ENCODE peak calls at places on chromosomes 1 and 21, in four cellular contexts. One of them, this sample, is unnamed.

GRCh38 chr1:171139890-171140289 is 45.2 kb upstream of the FMO2 start:
- DNase-seq in mucosa of gallbladder: no peak
- DNase-seq in GM03348: no peak
- DNase-seq in B cell: no peak
- DNase-seq in this sample: no peak

GRCh38 chr21:26844258-26845065 is 747 bp downstream of the ADAMTS1 start:
- DNase-seq in GM03348: peak
- DNase-seq in mucosa of gallbladder: peak
- DNase-seq in B cell: no peak
- DNase-seq in this sample: no peak

GRCh38 chr1:22613226-22613918 is 23.1 kb upstream of the C1QA start:
- DNase-seq in GM03348: no peak
- DNase-seq in B cell: no peak
- DNase-seq in mucosa of gallbladder: no peak
- DNase-seq in this sample: no peak

GRCh38 chr1:199096601-199097000 is 457.8 kb downstream of the PTPRC start:
- DNase-seq in mucosa of gallbladder: no peak
- DNase-seq in B cell: no peak
- DNase-seq in GM03348: no peak
- DNase-seq in this sample: no peak

GRCh38 chr1:24556414-24556795 is 518 bp downstream of the NCMAP start:
- DNase-seq in B cell: no peak
- DNase-seq in mucosa of gallbladder: no peak
- DNase-seq in GM03348: no peak
- DNase-seq in this sample: no peak

GRCh38 chr1:227779651-227780050 is 35.8 kb upstream of the PRSS38 start:
- DNase-seq in mucosa of gallbladder: no peak
- DNase-seq in GM03348: no peak
- DNase-seq in B cell: no peak
- DNase-seq in this sample: no peak

GRCh38 chr1:45622891-45623394 is 911 bp downstream of the CCDC17 start:
- DNase-seq in mucosa of gallbladder: no peak
- DNase-seq in GM03348: no peak
- DNase-seq in B cell: no peak
- DNase-seq in this sample: no peak

GRCh38 chr1:156124557-156125483 is 10.3 kb downstream of the LMNA start:
- DNase-seq in B cell: no peak
- DNase-seq in GM03348: peak
- DNase-seq in mucosa of gallbladder: peak
- DNase-seq in this sample: no peak

GRCh38 chr1:110689868-110690267 is 15.1 kb upstream of the KCNA3 start:
- DNase-seq in mucosa of gallbladder: no peak
- DNase-seq in B cell: no peak
- DNase-seq in GM03348: no peak
- DNase-seq in this sample: no peak

GRCh38 chr1:108149796-108150467 is 50.2 kb downstream of the SLC25A24 start:
- DNase-seq in GM03348: peak
- DNase-seq in mucosa of gallbladder: no peak
- DNase-seq in B cell: no peak
- DNase-seq in this sample: no peak

GRCh38 chr1:61853545-61853944 is 111.3 kb downstream of the PATJ start:
- DNase-seq in GM03348: peak
- DNase-seq in mucosa of gallbladder: no peak
- DNase-seq in B cell: no peak
- DNase-seq in this sample: peak

GRCh38 chr1:1846386-1846918 is 44.4 kb downstream of the GNB1 start:
- DNase-seq in mucosa of gallbladder: no peak
- DNase-seq in GM03348: no peak
- DNase-seq in B cell: no peak
- DNase-seq in this sample: no peak

GRCh38 chr1:50976890-50977574 is 7.0 kb downstream of the CDKN2C start:
- DNase-seq in B cell: peak
- DNase-seq in GM03348: peak
- DNase-seq in mucosa of gallbladder: no peak
- DNase-seq in this sample: no peak

GRCh38 chr21:32193066-32193465 is 85.8 kb downstream of the MIS18A start:
- DNase-seq in GM03348: no peak
- DNase-seq in B cell: no peak
- DNase-seq in mucosa of gallbladder: no peak
- DNase-seq in this sample: no peak

GRCh38 chr1:20609541-20609940 is 20.6 kb downstream of the CDA start:
- DNase-seq in mucosa of gallbladder: no peak
- DNase-seq in B cell: no peak
- DNase-seq in GM03348: no peak
- DNase-seq in this sample: no peak

GRCh38 chr1:31562707-31563360 is 13.5 kb upstream of the TINAGL1 start:
- DNase-seq in mucosa of gallbladder: no peak
- DNase-seq in GM03348: peak
- DNase-seq in B cell: no peak
- DNase-seq in this sample: no peak

GRCh38 chr1:93779540-93780121 is 98.0 kb upstream of the BCAR3 start:
- DNase-seq in mucosa of gallbladder: no peak
- DNase-seq in GM03348: no peak
- DNase-seq in B cell: no peak
- DNase-seq in this sample: peak

GRCh38 chr1:6273380-6273891 is 12.5 kb upstream of the GPR153 start:
- DNase-seq in mucosa of gallbladder: peak
- DNase-seq in GM03348: peak
- DNase-seq in B cell: no peak
- DNase-seq in this sample: peak

GRCh38 chr1:91729621-91730348 is 156.2 kb downstream of the TGFBR3 start:
- DNase-seq in B cell: no peak
- DNase-seq in GM03348: no peak
- DNase-seq in mucosa of gallbladder: no peak
- DNase-seq in this sample: no peak

GRCh38 chr1:236099622-236100021 is 34.7 kb upstream of the NID1 start:
- DNase-seq in B cell: no peak
- DNase-seq in GM03348: peak
- DNase-seq in mucosa of gallbladder: no peak
- DNase-seq in this sample: no peak

GRCh38 chr1:45983964-45984363 is 148.5 kb downstream of the PIK3R3 start:
- DNase-seq in GM03348: no peak
- DNase-seq in B cell: no peak
- DNase-seq in mucosa of gallbladder: no peak
- DNase-seq in this sample: no peak

GRCh38 chr1:40739455-40740008 is 44.1 kb upstream of the KCNQ4 start:
- DNase-seq in GM03348: peak
- DNase-seq in B cell: no peak
- DNase-seq in mucosa of gallbladder: no peak
- DNase-seq in this sample: no peak

GRCh38 chr1:32741417-32742131 is 39.0 kb upstream of the SYNC start:
- DNase-seq in mucosa of gallbladder: no peak
- DNase-seq in B cell: peak
- DNase-seq in GM03348: peak
- DNase-seq in this sample: no peak

GRCh38 chr1:22755641-22756040 is 45.0 kb downstream of the EPHB2 start:
- DNase-seq in mucosa of gallbladder: no peak
- DNase-seq in GM03348: no peak
- DNase-seq in B cell: no peak
- DNase-seq in this sample: no peak

GRCh38 chr1:109768700-109769325 is 5.1 kb upstream of the EPS8L3 start:
- DNase-seq in B cell: no peak
- DNase-seq in mucosa of gallbladder: no peak
- DNase-seq in GM03348: no peak
- DNase-seq in this sample: no peak

GRCh38 chr1:161092621-161093028 is 3.3 kb upstream of the NECTIN4 start:
- DNase-seq in mucosa of gallbladder: no peak
- DNase-seq in B cell: no peak
- DNase-seq in GM03348: no peak
- DNase-seq in this sample: no peak

GRCh38 chr1:152983743-152984142 is at the start of gene SPRR1A:
- DNase-seq in mucosa of gallbladder: no peak
- DNase-seq in B cell: no peak
- DNase-seq in GM03348: no peak
- DNase-seq in this sample: no peak

GRCh38 chr1:172244865-172245264 is 175.6 kb upstream of the C1orf105 start:
- DNase-seq in GM03348: no peak
- DNase-seq in B cell: no peak
- DNase-seq in mucosa of gallbladder: no peak
- DNase-seq in this sample: no peak

GRCh38 chr1:246269466-246269865 is 237.6 kb downstream of the SMYD3 start:
- DNase-seq in mucosa of gallbladder: no peak
- DNase-seq in B cell: no peak
- DNase-seq in GM03348: no peak
- DNase-seq in this sample: no peak

GRCh38 chr1:178609015-178609414 is 96.1 kb downstream of the TEX35 start:
- DNase-seq in mucosa of gallbladder: no peak
- DNase-seq in GM03348: peak
- DNase-seq in B cell: no peak
- DNase-seq in this sample: no peak

GRCh38 chr1:119635801-119636390 is 12.2 kb downstream of the ZNF697 start:
- DNase-seq in mucosa of gallbladder: no peak
- DNase-seq in GM03348: no peak
- DNase-seq in B cell: no peak
- DNase-seq in this sample: no peak

GRCh38 chr1:84117868-84118267 is 26.2 kb upstream of the PRKACB start:
- DNase-seq in GM03348: peak
- DNase-seq in mucosa of gallbladder: no peak
- DNase-seq in B cell: no peak
- DNase-seq in this sample: no peak

GRCh38 chr1:29017235-29017634 is 102.9 kb downstream of the EPB41 start:
- DNase-seq in GM03348: no peak
- DNase-seq in mucosa of gallbladder: no peak
- DNase-seq in B cell: no peak
- DNase-seq in this sample: no peak

This sample was measured in retinal pigment epithelial cell.